ENCODE peak calls at places on chromosomes 1 and 21, in ten cellular contexts. S is mucosa of descending colon, T is astrocyte of the spinal cord, R is HFF-Myc, Y is cardiac muscle cell, V is OCI-LY7, Q is cardiac fibroblast, E is HL-60, L is PC-9, A is fibroblast of pulmonary artery. F is an unnamed sample.

GRCh38 chr1:209723761-209724693 is 19.4 kb downstream of the HSD11B1 start:
- DNase-seq in S (no peak), T (no peak), R (no peak), Y (no peak), V (no peak), Q (no peak), E (no peak), L (no peak), A (no peak), F (peak; percentile 30)

GRCh38 chr1:183096889-183097288 is 73.7 kb downstream of the LAMC1 start:
- DNase-seq in S (peak; percentile 19), T (peak; percentile 51), R (peak; percentile 89), Y (peak; percentile 90), V (no peak), Q (peak; percentile 93), E (no peak), L (no peak), A (peak; percentile 94), F (no peak)

GRCh38 chr21:36396971-36397370 is 11.8 kb downstream of the CHAF1B start:
- DNase-seq in S (no peak), T (no peak), R (no peak), Y (no peak), V (no peak), Q (no peak), E (no peak), L (no peak), A (no peak), F (no peak)

GRCh38 chr21:9837946-9838801 is 683.2 kb upstream of the TPTE start:
- DNase-seq in S (no peak), T (no peak), R (no peak), Y (no peak), V (no peak), Q (no peak), E (no peak), L (no peak), A (no peak), F (no peak)

GRCh38 chr1:226035915-226036314 is 26.6 kb upstream of the H3-3A start:
- DNase-seq in S (no peak), T (no peak), R (no peak), Y (no peak), V (no peak), Q (no peak), E (no peak), L (no peak), A (no peak), F (no peak)

GRCh38 chr1:15709226-15709625 is 25.1 kb downstream of the PLEKHM2 start:
- DNase-seq in S (no peak), T (no peak), R (no peak), Y (no peak), V (no peak), Q (no peak), E (no peak), L (no peak), A (no peak), F (no peak)

GRCh38 chr1:248622491-248623106 is 12.3 kb downstream of the OR2T11 start:
- DNase-seq in S (no peak), T (no peak), R (no peak), Y (peak; percentile 42), V (peak; percentile 62), Q (peak; percentile 62), E (peak; percentile 45), L (no peak), A (peak; percentile 56), F (peak; percentile 57)

GRCh38 chr1:15038232-15039016 is 115.1 kb upstream of the TMEM51 start:
- DNase-seq in S (no peak), T (peak; percentile 21), R (no peak), Y (peak; percentile 22), V (peak; percentile 73), Q (peak; percentile 18), E (peak; percentile 3), L (peak; percentile 39), A (peak; percentile 39), F (no peak)

GRCh38 chr1:115469703-115470476 is 131.8 kb upstream of the NGF start:
- DNase-seq in S (peak; percentile 55), T (peak; percentile 50), R (no peak), Y (peak; percentile 72), V (peak; percentile 58), Q (peak; percentile 74), E (peak; percentile 6), L (peak; percentile 96), A (peak; percentile 61), F (no peak)

GRCh38 chr1:4778056-4778455 is 123.6 kb downstream of the AJAP1 start:
- DNase-seq in S (peak; percentile 5), T (no peak), R (no peak), Y (peak; percentile 8), V (peak; percentile 46), Q (no peak), E (no peak), L (no peak), A (no peak), F (no peak)

DNA sequence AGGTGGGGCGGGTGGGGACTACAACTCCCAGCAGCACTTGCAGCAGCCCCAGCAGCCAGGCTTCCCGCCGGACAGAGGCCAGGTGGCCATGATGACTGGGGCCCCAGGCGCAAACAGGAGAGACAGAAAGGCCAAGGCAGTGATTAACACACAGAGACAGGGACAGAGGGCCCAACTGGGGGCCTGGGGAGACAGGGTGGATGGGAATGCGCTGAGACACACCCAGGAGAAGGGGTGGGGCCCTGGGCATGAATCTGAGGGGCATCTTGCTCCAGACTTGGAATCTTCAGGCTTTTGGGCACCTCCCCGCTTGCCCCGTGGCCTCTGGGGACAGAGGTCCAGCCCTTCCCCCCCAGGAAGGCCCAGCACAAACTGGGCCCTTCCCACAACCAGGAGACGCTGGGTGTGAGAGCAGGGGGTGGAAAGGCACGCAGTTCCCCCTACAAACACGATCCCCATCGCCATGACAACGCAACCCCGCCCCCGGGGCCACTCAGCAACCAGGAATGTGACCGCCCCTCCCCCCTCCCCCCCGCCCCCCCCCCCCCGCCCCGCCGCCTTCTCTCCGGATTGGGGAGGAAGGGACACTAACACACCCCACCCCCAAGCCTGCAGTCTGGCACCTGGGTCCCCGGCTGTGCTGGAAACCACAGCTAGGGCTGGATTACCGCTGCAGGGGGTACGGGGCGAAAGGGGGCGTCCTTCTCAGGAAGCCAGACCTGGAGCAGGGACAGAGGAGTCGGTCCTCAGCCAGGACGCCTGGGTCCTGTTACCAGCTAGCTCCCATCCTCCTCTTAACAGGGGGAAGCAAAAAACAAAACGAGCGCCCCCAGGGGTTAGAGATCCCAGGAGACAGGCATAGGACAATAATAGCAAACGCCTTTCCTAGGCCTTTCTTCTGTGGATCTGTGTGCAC is 4.5 kb downstream of the HDGF start:
- DNase-seq in S (peak; percentile 90), T (peak; percentile 91), R (peak; percentile 81), Y (peak; percentile 97), V (peak; percentile 74), Q (peak; percentile 96), E (peak; percentile 73), L (peak; percentile 89), A (peak; percentile 95), F (peak; percentile 48)
- TF ChIP-seq CTCF in S (no peak), T (peak; percentile 25), R (peak; percentile 33), Y (peak; percentile 23), V (peak; percentile 71), Q (no peak), E (no peak), L (peak; percentile 42), A (peak; percentile 10), F (peak; percentile 23)

DNA sequence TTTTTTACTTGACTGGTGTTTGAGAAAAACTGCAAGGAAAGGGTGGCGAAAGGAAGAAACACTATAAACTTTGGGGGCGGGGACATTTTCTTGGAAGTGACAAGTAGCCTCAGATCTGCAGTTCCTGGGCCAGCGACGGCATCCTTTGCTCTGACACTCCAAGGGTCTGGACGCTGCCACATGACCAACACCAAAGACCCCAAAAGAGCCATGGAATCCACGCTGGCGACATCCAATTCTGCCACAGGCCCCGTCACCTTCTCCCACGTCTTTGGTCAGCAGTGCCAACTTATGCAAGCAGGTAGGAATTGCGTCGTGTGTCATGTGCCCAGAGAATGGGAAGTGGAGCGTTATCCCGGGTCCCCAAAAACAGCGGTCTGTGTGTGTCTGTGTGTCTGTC is 193.5 kb downstream of the PRDM2 start:
- DNase-seq in S (peak; percentile 70), T (no peak), R (no peak), Y (no peak), V (no peak), Q (no peak), E (no peak), L (no peak), A (no peak), F (no peak)
- H3K4me3 ChIP-seq in S (peak overlapping the region; percentile 26), T (no peak overlapping the region), R (no peak overlapping the region), Y (peak overlapping the region; percentile 37), V (no peak overlapping the region), Q (peak overlapping the region; percentile 40), E (no peak overlapping the region), L (no peak overlapping the region), A (no peak overlapping the region), F (no peak overlapping the region)

DNA sequence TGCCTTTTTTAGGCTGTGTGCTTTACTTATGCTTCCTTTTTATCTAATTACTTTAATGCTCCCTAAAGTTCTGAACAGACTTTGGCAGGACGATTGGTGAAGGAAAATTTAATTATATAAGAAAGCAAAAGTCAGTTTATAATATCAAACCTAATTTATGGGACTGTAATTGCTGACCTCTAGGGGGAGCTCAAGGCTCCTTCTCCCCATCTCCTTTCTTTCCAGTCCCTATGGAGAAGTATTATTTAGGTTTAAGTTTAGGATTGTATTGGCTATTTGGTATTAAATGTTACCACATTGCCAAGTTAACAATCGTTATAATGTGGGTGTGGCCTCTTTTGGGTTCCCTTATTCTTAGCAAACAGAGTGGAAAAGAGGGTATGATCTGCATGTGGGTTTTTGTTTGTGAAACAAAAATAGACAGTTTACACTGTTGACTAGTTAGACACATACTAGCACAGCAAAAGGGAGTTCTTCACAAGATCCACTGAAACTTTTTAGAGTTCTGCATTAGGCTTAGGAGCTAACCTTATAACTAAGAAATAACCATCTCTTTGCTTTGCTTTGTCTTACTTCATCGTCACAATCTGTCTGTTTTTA is 48.2 kb upstream of the TNFSF4 start:
- DNase-seq in S (peak; percentile 58), T (peak; percentile 58), R (peak; percentile 24), Y (peak; percentile 69), V (peak; percentile 54), Q (peak; percentile 81), E (peak; percentile 13), L (no peak), A (peak; percentile 74), F (peak; percentile 25)
- TF ChIP-seq CTCF in S (peak; percentile 43), T (peak; percentile 77), R (peak; percentile 78), Y (peak; percentile 83), V (peak; percentile 99), Q (peak; percentile 75), E (peak; percentile 71), L (peak; percentile 86), A (peak; percentile 89), F (peak; percentile 77)

GRCh38 chr1:237759371-237759770 is 131.4 kb downstream of the ZP4 start:
- DNase-seq in S (no peak), T (no peak), R (no peak), Y (no peak), V (no peak), Q (no peak), E (no peak), L (no peak), A (no peak), F (no peak)

GRCh38 chr1:237751090-237751489 is 139.6 kb downstream of the ZP4 start:
- DNase-seq in S (no peak), T (no peak), R (no peak), Y (no peak), V (no peak), Q (no peak), E (no peak), L (no peak), A (no peak), F (no peak)

GRCh38 chr1:237760981-237761380 is 129.7 kb downstream of the ZP4 start:
- DNase-seq in S (peak; percentile 12), T (no peak), R (no peak), Y (no peak), V (no peak), Q (no peak), E (no peak), L (no peak), A (no peak), F (no peak)

GRCh38 chr1:237754627-237755026 is 136.1 kb downstream of the ZP4 start:
- DNase-seq in S (no peak), T (no peak), R (no peak), Y (no peak), V (no peak), Q (no peak), E (no peak), L (no peak), A (no peak), F (no peak)

GRCh38 chr1:237756304-237756967 is 134.3 kb downstream of the ZP4 start:
- DNase-seq in S (peak; percentile 6), T (no peak), R (no peak), Y (no peak), V (no peak), Q (no peak), E (no peak), L (no peak), A (no peak), F (no peak)
- H3K4me3 ChIP-seq in S (no peak overlapping the region), T (no peak overlapping the region), R (no peak overlapping the region), Y (no peak overlapping the region), V (no peak overlapping the region), Q (no peak overlapping the region), E (no peak overlapping the region), L (no peak overlapping the region), A (no peak overlapping the region), F (no peak overlapping the region)